ENCODE peak calls at places on chromosomes 11 and 22, in four cellular contexts. One of them, this sample, is unnamed.

GRCh38 chr11:71563401-71563800 is 2.0 kb upstream of the KRTAP5-10 start:
- DNase-seq in right lobe of liver: peak; percentile 63
- DNase-seq in suprapubic skin: no peak
- DNase-seq in ovary: no peak
- DNase-seq in this sample: no peak

GRCh38 chr11:8988329-8989234 is 15.2 kb downstream of the NRIP3 start:
- DNase-seq in right lobe of liver: no peak
- DNase-seq in suprapubic skin: no peak
- DNase-seq in ovary: no peak
- DNase-seq in this sample: no peak

GRCh38 chr11:113618360-113618759 is 87.7 kb downstream of the TMPRSS5 start:
- DNase-seq in right lobe of liver: no peak
- DNase-seq in suprapubic skin: no peak
- DNase-seq in ovary: no peak
- DNase-seq in this sample: peak; percentile 80

GRCh38 chr11:13889566-13890214 is 72.8 kb upstream of the SPON1 start:
- DNase-seq in right lobe of liver: no peak
- DNase-seq in suprapubic skin: no peak
- DNase-seq in ovary: no peak
- DNase-seq in this sample: no peak

GRCh38 chr11:76860539-76861475 is at the start of gene ACER3:
- DNase-seq in right lobe of liver: peak; percentile 95
- DNase-seq in suprapubic skin: peak; percentile 93
- DNase-seq in ovary: peak; percentile 91
- DNase-seq in this sample: peak; percentile 95

GRCh38 chr11:24198458-24198857 is 298.4 kb upstream of the LUZP2 start:
- DNase-seq in right lobe of liver: no peak
- DNase-seq in suprapubic skin: no peak
- DNase-seq in ovary: no peak
- DNase-seq in this sample: no peak

GRCh38 chr22:31579835-31580242 is 82.2 kb downstream of the PISD start:
- DNase-seq in right lobe of liver: no peak
- DNase-seq in suprapubic skin: no peak
- DNase-seq in ovary: no peak
- DNase-seq in this sample: no peak

GRCh38 chr22:19719055-19719482 is 4.3 kb upstream of the GP1BB start:
- DNase-seq in right lobe of liver: no peak
- DNase-seq in suprapubic skin: no peak
- DNase-seq in ovary: peak; percentile 54
- DNase-seq in this sample: no peak

GRCh38 chr11:34890812-34891211 is 25.4 kb downstream of the APIP start:
- DNase-seq in right lobe of liver: no peak
- DNase-seq in suprapubic skin: no peak
- DNase-seq in ovary: no peak
- DNase-seq in this sample: no peak

GRCh38 chr22:45254388-45254787 is 13.7 kb upstream of the KIAA0930 start:
- DNase-seq in right lobe of liver: no peak
- DNase-seq in suprapubic skin: no peak
- DNase-seq in ovary: no peak
- DNase-seq in this sample: no peak

GRCh38 chr11:113926273-113927183 is 21.9 kb downstream of the HTR3B start:
- DNase-seq in right lobe of liver: no peak
- DNase-seq in suprapubic skin: peak; percentile 38
- DNase-seq in ovary: no peak
- DNase-seq in this sample: no peak

GRCh38 chr11:117851852-117852251 is 24.6 kb downstream of the FXYD6 start:
- DNase-seq in right lobe of liver: peak; percentile 23
- DNase-seq in suprapubic skin: no peak
- DNase-seq in ovary: peak; percentile 47
- DNase-seq in this sample: no peak

GRCh38 chr22:26847816-26848215 is 190.4 kb downstream of the MIAT start:
- DNase-seq in right lobe of liver: no peak
- DNase-seq in suprapubic skin: peak; percentile 13
- DNase-seq in ovary: no peak
- DNase-seq in this sample: no peak

GRCh38 chr11:12404461-12404860 is 27.1 kb downstream of the PARVA start:
- DNase-seq in right lobe of liver: peak; percentile 61
- DNase-seq in suprapubic skin: no peak
- DNase-seq in ovary: no peak
- DNase-seq in this sample: no peak

GRCh38 chr11:39461065-39461464 is 1998.4 kb downstream of the LRRC4C start:
- DNase-seq in right lobe of liver: no peak
- DNase-seq in suprapubic skin: no peak
- DNase-seq in ovary: no peak
- DNase-seq in this sample: no peak

GRCh38 chr22:29842172-29842571 is 4.1 kb upstream of the ASCC2 start:
- DNase-seq in right lobe of liver: no peak
- DNase-seq in suprapubic skin: no peak
- DNase-seq in ovary: no peak
- DNase-seq in this sample: no peak

GRCh38 chr22:28464179-28464578 is 215.5 kb downstream of the TTC28 start:
- DNase-seq in right lobe of liver: no peak
- DNase-seq in suprapubic skin: no peak
- DNase-seq in ovary: no peak
- DNase-seq in this sample: no peak

GRCh38 chr22:19106886-19107729 is 15.1 kb downstream of the DGCR2 start:
- DNase-seq in right lobe of liver: no peak
- DNase-seq in suprapubic skin: peak; percentile 45
- DNase-seq in ovary: no peak
- DNase-seq in this sample: no peak

GRCh38 chr11:26806209-26806608 is 84.3 kb upstream of the SLC5A12 start:
- DNase-seq in right lobe of liver: no peak
- DNase-seq in suprapubic skin: no peak
- DNase-seq in ovary: no peak
- DNase-seq in this sample: no peak

GRCh38 chr22:29152381-29153138 is 53.1 kb upstream of the EMID1 start:
- DNase-seq in right lobe of liver: no peak
- DNase-seq in suprapubic skin: peak; percentile 79
- DNase-seq in ovary: peak; percentile 58
- DNase-seq in this sample: peak; percentile 67

GRCh38 chr11:117547188-117547831 is 219.7 kb downstream of the CEP164 start:
- DNase-seq in right lobe of liver: no peak
- DNase-seq in suprapubic skin: no peak
- DNase-seq in ovary: no peak
- DNase-seq in this sample: no peak

GRCh38 chr11:63919267-63920125 is 2.5 kb upstream of the RCOR2 start:
- DNase-seq in right lobe of liver: no peak
- DNase-seq in suprapubic skin: no peak
- DNase-seq in ovary: peak; percentile 49
- DNase-seq in this sample: no peak

GRCh38 chr11:8059030-8059429 is 22.0 kb upstream of the TUB start:
- DNase-seq in right lobe of liver: peak; percentile 22
- DNase-seq in suprapubic skin: no peak
- DNase-seq in ovary: no peak
- DNase-seq in this sample: no peak

GRCh38 chr11:119907934-119908760 is 179.1 kb upstream of the NECTIN1 start:
- DNase-seq in right lobe of liver: no peak
- DNase-seq in suprapubic skin: no peak
- DNase-seq in ovary: no peak
- DNase-seq in this sample: no peak
- TF ChIP-seq CTCF in right lobe of liver: no peak
- TF ChIP-seq CTCF in suprapubic skin: peak; percentile 11
- TF ChIP-seq CTCF in ovary: no peak
- TF ChIP-seq CTCF in this sample: no peak

GRCh38 chr11:93694109-93694508 is 32.6 kb downstream of the CEP295 start:
- DNase-seq in right lobe of liver: no peak
- DNase-seq in suprapubic skin: no peak
- DNase-seq in ovary: no peak
- DNase-seq in this sample: no peak
- TF ChIP-seq CTCF in right lobe of liver: no peak
- TF ChIP-seq CTCF in suprapubic skin: no peak
- TF ChIP-seq CTCF in ovary: no peak
- TF ChIP-seq CTCF in this sample: no peak

DNA sequence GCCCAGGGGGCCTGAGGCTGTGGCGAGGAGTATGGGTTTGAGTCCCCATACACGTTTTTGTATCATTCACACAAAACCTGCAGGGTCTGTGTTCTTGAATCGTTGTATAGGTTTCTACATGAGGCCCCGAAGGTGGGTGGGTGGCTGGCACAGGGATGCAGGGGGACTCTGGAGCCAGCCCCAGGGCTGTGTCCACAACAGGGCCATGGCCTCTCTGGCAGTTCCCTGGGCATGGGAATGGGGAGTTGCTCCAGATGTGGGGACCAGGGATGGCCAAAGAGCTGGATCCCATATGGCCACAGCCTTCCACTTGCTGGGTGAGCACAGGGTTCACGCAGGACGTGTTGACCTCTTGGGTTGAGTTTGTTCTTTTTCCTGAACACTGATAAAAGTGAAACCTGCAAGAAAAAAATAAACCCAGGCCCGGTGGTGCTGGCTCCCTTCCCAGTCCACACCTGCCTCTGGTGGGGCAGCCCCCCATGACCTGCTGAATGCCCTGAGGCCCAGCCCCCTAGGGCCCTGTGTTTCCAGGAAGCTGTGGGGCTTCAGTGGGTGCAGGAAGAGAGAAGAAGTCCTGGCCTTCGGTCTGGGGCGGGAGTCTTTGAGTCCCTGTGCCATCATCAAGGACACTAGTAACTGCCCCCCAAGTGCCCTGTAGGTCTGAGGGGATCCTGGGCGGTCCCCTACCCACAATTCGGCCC is 16.1 kb downstream of the MYRF start:
- DNase-seq in right lobe of liver: no peak
- DNase-seq in suprapubic skin: no peak
- DNase-seq in ovary: no peak
- DNase-seq in this sample: no peak
- TF ChIP-seq CTCF in right lobe of liver: no peak
- TF ChIP-seq CTCF in suprapubic skin: no peak
- TF ChIP-seq CTCF in ovary: no peak
- TF ChIP-seq CTCF in this sample: no peak

GRCh38 chr11:33835143-33835878 is 56.6 kb downstream of the LMO2 start:
- DNase-seq in right lobe of liver: no peak
- DNase-seq in suprapubic skin: no peak
- DNase-seq in ovary: no peak
- DNase-seq in this sample: no peak
- TF ChIP-seq CTCF in right lobe of liver: peak; percentile 36
- TF ChIP-seq CTCF in suprapubic skin: no peak
- TF ChIP-seq CTCF in ovary: no peak
- TF ChIP-seq CTCF in this sample: no peak

DNA sequence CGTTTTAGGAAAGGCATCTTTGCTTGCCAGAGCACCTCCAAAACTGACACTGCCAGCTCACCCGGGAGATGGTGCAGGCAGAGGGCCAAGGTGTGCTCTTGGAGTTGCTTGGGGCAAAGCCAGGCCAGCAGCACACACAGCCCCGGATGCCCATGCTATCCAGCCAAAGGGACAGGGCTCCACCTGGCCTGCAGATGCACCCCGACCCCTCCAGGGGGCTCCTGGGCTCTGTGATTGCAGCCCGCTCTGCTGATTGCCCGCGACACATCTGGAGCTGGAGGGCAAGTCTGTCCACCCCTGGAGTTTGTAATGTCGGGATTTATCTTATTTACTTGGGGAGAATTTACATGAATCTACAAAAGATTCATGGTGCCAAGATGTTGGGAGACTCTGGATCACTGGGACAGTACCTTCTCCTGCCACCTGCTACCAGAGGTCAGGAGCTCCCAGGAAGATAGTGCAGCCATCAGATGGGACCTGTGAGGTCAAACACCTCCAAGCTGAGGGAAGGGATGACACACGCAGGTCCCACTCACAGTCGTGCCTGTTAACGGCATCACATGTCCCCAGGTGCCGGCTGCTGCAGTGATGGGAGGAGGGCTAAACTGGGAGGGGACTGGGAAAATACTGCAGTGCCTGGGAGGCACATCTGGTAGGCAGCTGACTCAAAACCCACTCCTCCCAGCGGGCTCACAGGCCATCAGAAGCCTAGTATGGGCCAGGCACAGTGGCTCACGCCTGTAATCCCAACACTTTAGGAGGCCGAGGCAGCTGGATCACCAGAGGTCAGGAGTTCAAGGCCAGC is 17.2 kb downstream of the CBX7 start:
- DNase-seq in right lobe of liver: no peak
- DNase-seq in suprapubic skin: no peak
- DNase-seq in ovary: no peak
- DNase-seq in this sample: no peak
- TF ChIP-seq CTCF in right lobe of liver: peak; percentile 28
- TF ChIP-seq CTCF in suprapubic skin: no peak
- TF ChIP-seq CTCF in ovary: no peak
- TF ChIP-seq CTCF in this sample: no peak

DNA sequence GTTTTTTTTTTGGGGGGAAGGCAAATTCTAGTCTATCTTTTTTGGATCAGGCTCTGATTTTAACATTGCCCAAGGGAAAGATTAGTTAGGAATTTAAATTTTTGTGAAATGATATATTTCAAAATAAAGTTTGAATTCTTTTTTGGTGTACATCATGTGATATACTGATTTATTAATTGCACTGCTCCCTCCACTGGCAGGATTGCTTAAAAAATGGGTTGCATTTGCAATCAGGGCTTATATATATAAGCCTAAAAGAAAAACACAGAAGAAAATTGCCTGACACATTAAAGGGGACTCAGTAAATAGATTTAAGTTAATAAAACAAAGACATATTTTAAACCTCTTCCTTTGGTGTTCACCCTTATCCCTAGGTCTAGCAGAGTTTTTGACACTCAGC is 1.2 kb downstream of the DYNC2H1 start:
- DNase-seq in right lobe of liver: no peak
- DNase-seq in suprapubic skin: no peak
- DNase-seq in ovary: no peak
- DNase-seq in this sample: no peak
- TF ChIP-seq CTCF in right lobe of liver: no peak
- TF ChIP-seq CTCF in suprapubic skin: peak; percentile 13
- TF ChIP-seq CTCF in ovary: no peak
- TF ChIP-seq CTCF in this sample: no peak

DNA sequence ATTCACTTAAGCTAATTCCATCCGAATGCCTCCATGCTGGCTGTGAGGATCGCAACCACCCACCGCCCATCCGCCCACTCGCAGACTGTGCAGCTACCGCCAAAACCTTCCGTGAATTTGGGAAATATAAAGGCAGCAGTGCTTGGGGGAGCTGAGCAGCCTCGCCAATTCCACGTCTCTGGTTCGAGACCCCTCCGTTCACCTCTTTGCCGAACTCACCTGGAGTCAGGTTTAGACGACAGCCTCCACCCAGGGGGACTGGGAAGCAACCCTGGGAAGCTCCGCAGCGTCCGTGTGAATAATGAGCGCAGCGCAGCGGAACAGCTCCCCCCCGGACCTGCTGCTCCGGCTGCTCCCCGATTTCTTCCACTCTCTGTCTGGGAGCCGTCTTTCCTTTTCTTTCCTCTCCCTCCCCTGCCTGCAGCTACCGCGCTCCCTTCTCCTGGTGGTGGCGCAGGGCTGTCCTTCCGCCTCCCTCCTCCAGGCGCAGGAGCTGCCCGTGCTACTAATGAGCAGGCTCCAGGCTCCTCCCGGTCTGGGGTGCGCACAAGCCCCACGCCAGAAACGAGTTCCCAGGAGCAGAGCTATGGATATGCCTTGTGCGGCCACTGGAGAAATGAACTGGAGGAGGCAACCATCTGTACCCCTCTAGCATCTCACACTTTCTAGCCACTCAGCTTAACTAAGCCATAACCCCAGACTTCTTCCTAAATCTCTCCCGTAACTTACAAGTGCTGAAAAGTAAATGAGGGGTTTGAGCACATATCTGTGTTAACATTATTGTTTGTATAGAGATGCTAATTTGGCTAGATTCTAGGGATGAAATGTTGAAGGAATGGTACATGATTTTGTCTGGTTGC is 107.3 kb downstream of the XKR3 start:
- DNase-seq in right lobe of liver: no peak
- DNase-seq in suprapubic skin: no peak
- DNase-seq in ovary: no peak
- DNase-seq in this sample: no peak
- TF ChIP-seq CTCF in right lobe of liver: no peak
- TF ChIP-seq CTCF in suprapubic skin: no peak
- TF ChIP-seq CTCF in ovary: no peak
- TF ChIP-seq CTCF in this sample: no peak